ENCODE peak calls at places on chromosomes 2 and 18, in ten cellular contexts. K is Panc1; E is SK-N-SH treated with all-trans-retinoic acid at 6 μM for 48 hours; D is T-cell; A is naive thymus-derived CD8-positive, alpha-beta T cell; I is right lobe of liver; P is pancreas; O is effector memory CD8-positive, alpha-beta T cell; F is activated CD4-positive, CD25-positive, alpha-beta regulatory T cell treated with anti-CD3 and anti-CD28 coated beads, Interleukin-2, amount 50 U/mL, for 24 hours; Y is Right ventricle myocardium superior. Q is an unnamed sample.

GRCh38 chr2:46023165-46023854 is 273.9 kb upstream of the EPAS1 start:
- ATAC-seq in K (no peak), E (no peak), D (no peak), A (no peak), I (no peak), P (no peak), O (no peak), F (no peak), Y (no peak), Q (no peak)

GRCh38 chr2:123826729-123827271 is 198.3 kb upstream of the CNTNAP5 start:
- ATAC-seq in K (no peak), E (no peak), D (no peak), A (no peak), I (no peak), P (no peak), O (no peak), F (no peak), Y (no peak), Q (peak; percentile 24)

GRCh38 chr18:32773187-32773712 is 427 bp upstream of the KLHL14 start:
- ATAC-seq in K (no peak), E (no peak), D (no peak), A (no peak), I (no peak), P (no peak), O (no peak), F (no peak), Y (no peak), Q (peak; percentile 31)

GRCh38 chr2:165897074-165897683 is 56.4 kb downstream of the TTC21B start:
- ATAC-seq in K (no peak), E (no peak), D (no peak), A (no peak), I (no peak), P (no peak), O (no peak), F (no peak), Y (no peak), Q (no peak)

GRCh38 chr2:17869128-17869527 is 9.3 kb upstream of the KCNS3 start:
- ATAC-seq in K (no peak), E (no peak), D (no peak), A (no peak), I (no peak), P (no peak), O (no peak), F (no peak), Y (no peak), Q (no peak)

GRCh38 chr2:237486334-237486818 is 675 bp upstream of the MLPH start:
- ATAC-seq in K (peak; percentile 20), E (peak; percentile 38), D (no peak), A (no peak), I (peak; percentile 6), P (no peak), O (no peak), F (no peak), Y (no peak), Q (no peak)

GRCh38 chr2:62140785-62141740 is 54.9 kb upstream of the B3GNT2 start:
- ATAC-seq in K (no peak), E (no peak), D (no peak), A (no peak), I (no peak), P (no peak), O (no peak), F (no peak), Y (no peak), Q (peak; percentile 24)

GRCh38 chr2:36169843-36170242 is 185.7 kb upstream of the CRIM1 start:
- ATAC-seq in K (no peak), E (no peak), D (no peak), A (no peak), I (no peak), P (no peak), O (no peak), F (no peak), Y (no peak), Q (no peak)

GRCh38 chr2:220955776-220956175 is 616.3 kb downstream of the EPHA4 start:
- ATAC-seq in K (no peak), E (no peak), D (no peak), A (no peak), I (no peak), P (no peak), O (no peak), F (no peak), Y (no peak), Q (no peak)

GRCh38 chr2:40043641-40044040 is 264.6 kb upstream of the THUMPD2 start:
- ATAC-seq in K (no peak), E (no peak), D (no peak), A (no peak), I (no peak), P (no peak), O (no peak), F (no peak), Y (no peak), Q (no peak)

GRCh38 chr2:170362313-170362795 is 184.4 kb downstream of the MYO3B start:
- ATAC-seq in K (no peak), E (no peak), D (no peak), A (no peak), I (no peak), P (no peak), O (no peak), F (no peak), Y (no peak), Q (no peak)

GRCh38 chr2:33469238-33469637 is 7.2 kb upstream of the RASGRP3 start:
- ATAC-seq in K (no peak), E (no peak), D (no peak), A (no peak), I (no peak), P (no peak), O (no peak), F (no peak), Y (no peak), Q (no peak)

GRCh38 chr2:206881708-206882335 is 57.5 kb upstream of the CPO start:
- ATAC-seq in K (no peak), E (no peak), D (no peak), A (no peak), I (no peak), P (no peak), O (no peak), F (no peak), Y (peak; percentile 62), Q (no peak)

GRCh38 chr2:55859875-55860274 is 63.7 kb downstream of the EFEMP1 start:
- ATAC-seq in K (no peak), E (no peak), D (no peak), A (no peak), I (no peak), P (no peak), O (no peak), F (no peak), Y (no peak), Q (no peak)

GRCh38 chr2:71559080-71559827 is 105.9 kb downstream of the DYSF start:
- ATAC-seq in K (no peak), E (no peak), D (no peak), A (no peak), I (no peak), P (no peak), O (no peak), F (no peak), Y (no peak), Q (no peak)

GRCh38 chr2:209648714-209649113 is 122.9 kb upstream of the UNC80 start:
- ATAC-seq in K (no peak), E (peak; percentile 79), D (no peak), A (no peak), I (no peak), P (no peak), O (no peak), F (no peak), Y (no peak), Q (no peak)

GRCh38 chr2:171651667-171652410 is 35.4 kb upstream of the DYNC1I2 start:
- ATAC-seq in K (no peak), E (no peak), D (no peak), A (no peak), I (no peak), P (no peak), O (no peak), F (no peak), Y (no peak), Q (no peak)

GRCh38 chr2:1774929-1775328 is 30.6 kb upstream of the PXDN start:
- ATAC-seq in K (no peak), E (no peak), D (no peak), A (no peak), I (no peak), P (no peak), O (no peak), F (no peak), Y (no peak), Q (no peak)

GRCh38 chr2:111982822-111983221 is 72.2 kb upstream of the TMEM87B start:
- ATAC-seq in K (no peak), E (no peak), D (no peak), A (no peak), I (no peak), P (no peak), O (no peak), F (peak; percentile 63), Y (no peak), Q (peak; percentile 48)

GRCh38 chr2:80469428-80469827 is 164.9 kb upstream of the LRRTM1 start:
- ATAC-seq in K (no peak), E (no peak), D (no peak), A (no peak), I (no peak), P (no peak), O (no peak), F (no peak), Y (no peak), Q (no peak)

GRCh38 chr2:112942654-112943002 is 31.7 kb downstream of the IL37 start:
- ATAC-seq in K (no peak), E (no peak), D (no peak), A (no peak), I (no peak), P (no peak), O (no peak), F (no peak), Y (no peak), Q (no peak)

GRCh38 chr2:50950996-50951395 is 80.9 kb downstream of the NRXN1 start:
- ATAC-seq in K (no peak), E (no peak), D (no peak), A (no peak), I (no peak), P (no peak), O (no peak), F (no peak), Y (no peak), Q (no peak)

GRCh38 chr2:168002021-168002553 is 245.3 kb downstream of the STK39 start:
- ATAC-seq in K (no peak), E (peak; percentile 72), D (peak; percentile 37), A (no peak), I (no peak), P (no peak), O (peak; percentile 70), F (peak; percentile 82), Y (no peak), Q (peak; percentile 60)

GRCh38 chr2:29272311-29272710 is 157.1 kb downstream of the CLIP4 start:
- ATAC-seq in K (no peak), E (peak; percentile 15), D (no peak), A (no peak), I (no peak), P (no peak), O (no peak), F (no peak), Y (no peak), Q (no peak)